ENCODE peak calls at places on chromosomes 12 and 14, in eight cellular contexts. B is neural progenitor cell; O is CD8-positive, alpha-beta T cell; A is psoas muscle; P is CD4-positive, alpha-beta T cell; E is AG04450; Z is IMR-90; V is tibial artery. T is an unnamed sample.

GRCh38 chr14:47626151-47627035 is 49.0 kb downstream of the MDGA2 start:
- DNase-seq in V (no peak), E (no peak), B (no peak), P (no peak), Z (no peak), A (no peak), O (no peak), T (no peak)

GRCh38 chr12:63967358-63967757 is 122.9 kb downstream of the SRGAP1 start:
- DNase-seq in P (no peak), O (no peak), B (no peak), E (no peak), A (no peak), V (no peak), Z (peak; percentile 72), T (no peak)

GRCh38 chr12:117606945-117607344 is 245.5 kb upstream of the NOS1 start:
- DNase-seq in E (no peak), V (no peak), Z (no peak), A (no peak), B (no peak), P (no peak), O (no peak), T (no peak)

GRCh38 chr14:25411933-25412757 is 362.2 kb upstream of the STXBP6 start:
- DNase-seq in P (no peak), Z (no peak), V (no peak), O (no peak), E (no peak), B (peak; percentile 73), A (no peak), T (peak; percentile 77)

GRCh38 chr12:109951136-109951535 is 45.0 kb downstream of the GIT2 start:
- DNase-seq in B (no peak), O (no peak), V (no peak), Z (peak; percentile 96), A (no peak), E (peak; percentile 78), P (no peak), T (no peak)

GRCh38 chr14:103243764-103244737 is 90.0 kb upstream of the EIF5 start:
- DNase-seq in A (no peak), B (no peak), Z (no peak), V (peak; percentile 6), O (no peak), E (no peak), P (no peak), T (no peak)

GRCh38 chr14:106605548-106606448 is 1079.4 kb downstream of the TMEM121 start:
- DNase-seq in P (peak; percentile 74), E (no peak), O (peak; percentile 78), V (no peak), B (no peak), A (no peak), Z (no peak), T (no peak)

GRCh38 chr14:102795060-102795925 is 18.0 kb downstream of the TRAF3 start:
- DNase-seq in B (peak; percentile 26), A (no peak), P (peak; percentile 30), Z (peak; percentile 91), V (peak; percentile 73), E (no peak), O (peak; percentile 36), T (no peak)

GRCh38 chr14:91202234-91202974 is 42.1 kb downstream of the GPR68 start:
- DNase-seq in O (no peak), B (peak; percentile 83), E (no peak), V (peak; percentile 73), P (no peak), Z (no peak), A (peak; percentile 64), T (no peak)

GRCh38 chr14:51576112-51576420 is 75.6 kb upstream of the FRMD6 start:
- DNase-seq in E (no peak), P (no peak), B (no peak), A (no peak), V (no peak), O (no peak), Z (peak; percentile 63), T (no peak)

GRCh38 chr14:39431416-39432178 is 636 bp downstream of the FBXO33 start:
- DNase-seq in A (peak; percentile 70), B (peak; percentile 73), V (peak; percentile 75), E (no peak), O (peak; percentile 52), Z (peak; percentile 33), P (peak; percentile 30), T (no peak)

GRCh38 chr12:93785262-93786010 is 108.3 kb downstream of the CRADD start:
- DNase-seq in O (peak; percentile 43), V (peak; percentile 76), B (peak; percentile 19), P (peak; percentile 22), A (peak; percentile 50), E (no peak), Z (peak; percentile 97), T (no peak)

GRCh38 chr14:90381011-90381790 is 15.6 kb upstream of the CALM1 start:
- DNase-seq in V (peak; percentile 81), B (peak; percentile 20), E (no peak), P (no peak), Z (no peak), O (no peak), A (peak; percentile 82), T (peak; percentile 78)

GRCh38 chr12:58757422-58757821 is 162.9 kb downstream of the LRIG3 start:
- DNase-seq in V (no peak), O (no peak), Z (peak; percentile 98), B (no peak), A (no peak), P (no peak), E (peak; percentile 92), T (no peak)

GRCh38 chr12:51847830-51848727 is at the start of gene FIGNL2:
- DNase-seq in A (no peak), O (no peak), E (no peak), P (no peak), V (no peak), Z (peak; percentile 12), B (peak; percentile 87), T (no peak)

GRCh38 chr14:64723691-64724577 is 19.7 kb downstream of the PLEKHG3 start:
- DNase-seq in P (no peak), E (no peak), B (peak; percentile 40), O (no peak), Z (no peak), A (peak; percentile 34), V (peak; percentile 84), T (no peak)

GRCh38 chr14:91138511-91139359 is 24.9 kb downstream of the DGLUCY start:
- DNase-seq in Z (no peak), A (no peak), B (peak; percentile 31), P (peak; percentile 22), V (no peak), E (no peak), O (peak; percentile 31), T (no peak)

GRCh38 chr12:132921685-132922084 is 34.3 kb upstream of the CHFR start:
- DNase-seq in P (no peak), A (no peak), O (no peak), V (no peak), Z (no peak), E (no peak), B (no peak), T (no peak)

GRCh38 chr14:48193893-48194292 is 518.5 kb upstream of the MDGA2 start:
- DNase-seq in A (no peak), V (no peak), P (no peak), B (no peak), E (no peak), O (no peak), Z (no peak), T (no peak)

GRCh38 chr12:102423447-102423846 is 56.9 kb downstream of the IGF1 start:
- DNase-seq in O (no peak), A (no peak), E (peak; percentile 15), P (no peak), B (no peak), V (no peak), Z (peak; percentile 67), T (no peak)

GRCh38 chr12:102426599-102427541 is 53.5 kb downstream of the IGF1 start:
- DNase-seq in V (no peak), O (no peak), P (no peak), A (no peak), E (no peak), B (no peak), Z (peak; percentile 51), T (peak; percentile 10)

GRCh38 chr12:102427542-102427923 is 52.8 kb downstream of the IGF1 start:
- DNase-seq in P (no peak), V (no peak), O (no peak), A (peak; percentile 75), B (no peak), Z (no peak), E (no peak), T (peak; percentile 65)

GRCh38 chr12:102421801-102422583 is 58.4 kb downstream of the IGF1 start:
- DNase-seq in P (no peak), E (no peak), A (no peak), Z (peak; percentile 36), V (no peak), B (no peak), O (no peak), T (no peak)

DNA sequence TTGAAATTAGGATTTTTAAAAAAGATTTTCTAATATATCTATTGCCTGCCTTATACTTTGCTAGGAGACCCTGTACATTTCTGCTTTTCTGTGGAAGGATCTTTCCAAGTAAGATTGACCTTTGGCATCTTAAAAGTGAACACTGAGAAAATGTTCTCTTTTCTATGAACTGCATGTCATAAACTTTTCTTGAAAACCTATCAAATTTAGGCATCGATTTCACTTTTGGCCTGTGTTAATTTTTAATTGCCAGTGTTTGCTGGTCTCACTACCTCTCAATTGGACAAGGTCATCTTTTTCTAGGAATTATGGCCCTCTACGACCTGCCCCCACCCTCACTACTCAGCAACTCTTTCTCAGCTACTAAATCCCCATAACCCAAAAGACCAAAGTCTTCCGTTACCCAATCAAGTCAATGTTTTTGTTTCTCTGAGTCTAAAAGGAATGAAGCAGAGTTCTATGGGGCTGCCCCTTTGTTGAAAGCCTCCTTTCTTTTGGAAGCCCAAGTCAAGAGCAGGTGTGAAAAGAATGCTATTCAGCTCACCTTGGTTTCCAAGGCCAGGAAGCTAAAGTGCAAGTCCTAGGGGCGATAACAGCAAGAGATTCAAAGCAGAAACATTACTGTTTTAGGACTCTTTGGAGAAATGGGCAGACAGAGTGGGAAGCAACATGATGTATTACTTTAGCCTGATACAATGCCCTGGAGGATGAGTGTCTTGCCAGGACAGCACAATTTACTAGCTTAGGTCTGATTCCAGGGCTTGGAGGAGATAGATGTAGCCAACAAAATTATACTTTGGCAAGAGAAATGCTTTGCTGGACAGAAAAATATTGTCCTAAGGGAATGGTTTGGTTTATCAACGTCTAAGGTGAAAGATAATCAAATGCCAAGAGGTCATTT is 55.0 kb downstream of the IGF1 start:
- DNase-seq in A (no peak), B (peak; percentile 2), V (no peak), P (no peak), E (no peak), Z (no peak), O (no peak), T (no peak)
- H3K27ac ChIP-seq in A (peak overlapping the region; percentile 85), B (no peak overlapping the region), V (no peak overlapping the region), P (no peak overlapping the region), E (no peak overlapping the region), Z (no peak overlapping the region), O (no peak overlapping the region), T (no peak overlapping the region)

GRCh38 chr12:13661005-13661887 is 320.2 kb downstream of the GRIN2B start:
- DNase-seq in B (peak; percentile 79), V (no peak), P (no peak), O (no peak), E (peak; percentile 3), A (peak; percentile 50), Z (peak; percentile 47), T (peak; percentile 53)
- TF ChIP-seq CTCF in B (peak; percentile 82), V (peak; percentile 63), P (peak; percentile 62), O (peak; percentile 45), E (peak; percentile 86), A (peak; percentile 74), Z (peak; percentile 65), T (peak; percentile 90)

GRCh38 chr12:2125651-2126050 is 72.9 kb downstream of the CACNA1C start:
- DNase-seq in P (no peak), O (no peak), Z (no peak), B (no peak), E (no peak), A (no peak), V (peak; percentile 21), T (no peak)
- H3K27me3 ChIP-seq in P (no peaks in the 10 kb centered on the region), O (no peaks in the 10 kb centered on the region), Z (no peaks in the 10 kb centered on the region), B (no peaks in the 10 kb centered on the region), E (no peaks in the 10 kb centered on the region), A (no peaks in the 10 kb centered on the region), V (no peaks in the 10 kb centered on the region), T (no peaks in the 10 kb centered on the region)

GRCh38 chr12:121017966-121018491 is 1.7 kb upstream of the C12orf43 start:
- DNase-seq in P (no peak), E (no peak), V (no peak), B (no peak), Z (no peak), O (no peak), A (no peak), T (no peak)
- H3K27ac ChIP-seq in P (no peak overlapping the region), E (no peak overlapping the region), V (no peak overlapping the region), B (no peak overlapping the region), Z (no peak overlapping the region), O (no peak overlapping the region), A (no peak overlapping the region), T (no peak overlapping the region)

T was measured in dorsolateral prefrontal cortex.